ENCODE peak calls at places on chromosomes 2 and 18, in five cellular contexts. O is AG08395; K is NCI-H748 treated with DMSO at 0.1 percent for 48 hours; Z is activated CD8-positive, alpha-beta memory T cell treated with anti-CD3 and anti-CD28 coated beads, Interleukin-2, amount 50 U/mL, for 48 hours; T is NCI-H1436. E is an unnamed sample.

GRCh38 chr2:101466426-101466825 is 8.5 kb downstream of the RFX8 start:
- DNase-seq in T (no peak), Z (no peak), O (no peak), K (no peak), E (no peak)

GRCh38 chr2:3442185-3442584 is 62.7 kb downstream of the TRAPPC12 start:
- DNase-seq in T (no peak), O (no peak), K (no peak), Z (no peak), E (no peak)

GRCh38 chr2:231764752-231765151 is 16.3 kb downstream of the PDE6D start:
- DNase-seq in Z (no peak), T (no peak), O (no peak), K (no peak), E (no peak)

GRCh38 chr18:50803579-50803978 is 16.2 kb downstream of the MRO start:
- DNase-seq in K (no peak), Z (no peak), T (no peak), O (no peak), E (no peak)

GRCh38 chr2:40488101-40488598 is 36.3 kb upstream of the SLC8A1 start:
- DNase-seq in Z (no peak), K (peak), O (peak), T (no peak), E (no peak)

GRCh38 chr2:241161646-241162281 is 11.5 kb downstream of the PPP1R7 start:
- DNase-seq in O (peak), K (no peak), Z (no peak), T (no peak), E (no peak)

GRCh38 chr2:63819256-63819655 is 22.4 kb upstream of the UGP2 start:
- DNase-seq in Z (no peak), K (peak), O (no peak), T (no peak), E (no peak)

GRCh38 chr2:98569197-98569793 is 39.0 kb downstream of the COA5 start:
- DNase-seq in Z (peak), T (peak), K (no peak), O (peak), E (peak)

E was measured in activated T-helper 9 cell treated with anti-CD3 and anti-CD28 coated beads, Interleukin-2, amount 50 U/mL, for 16 hours.